ENCODE peak calls at places on chromosome 20, in eight cellular contexts. One of them, this sample, is unnamed.

GRCh38 chr20:20395856-20396600 is 28.1 kb downstream of the INSM1 start:
- DNase-seq in GM12878: no peak
- DNase-seq in Karpas-422: no peak
- DNase-seq in tibial nerve: no peak
- DNase-seq in astrocyte of the spinal cord: no peak
- DNase-seq in IMR-90: no peak
- DNase-seq in HCT116: no peak
- DNase-seq in DND-41: no peak
- DNase-seq in this sample: no peak

GRCh38 chr20:62947532-62948300 is 4.8 kb upstream of the SLC17A9 start:
- DNase-seq in GM12878: no peak
- DNase-seq in Karpas-422: no peak
- DNase-seq in tibial nerve: no peak
- DNase-seq in astrocyte of the spinal cord: no peak
- DNase-seq in IMR-90: no peak
- DNase-seq in HCT116: no peak
- DNase-seq in DND-41: no peak
- DNase-seq in this sample: no peak

GRCh38 chr20:39080326-39080725 is 118.2 kb downstream of the DHX35 start:
- DNase-seq in GM12878: no peak
- DNase-seq in Karpas-422: no peak
- DNase-seq in tibial nerve: no peak
- DNase-seq in astrocyte of the spinal cord: no peak
- DNase-seq in IMR-90: no peak
- DNase-seq in HCT116: no peak
- DNase-seq in DND-41: no peak
- DNase-seq in this sample: no peak

GRCh38 chr20:8633366-8633765 is 435.5 kb upstream of the PLCB4 start:
- DNase-seq in GM12878: no peak
- DNase-seq in Karpas-422: no peak
- DNase-seq in tibial nerve: no peak
- DNase-seq in astrocyte of the spinal cord: peak; percentile 25
- DNase-seq in IMR-90: peak; percentile 59
- DNase-seq in HCT116: no peak
- DNase-seq in DND-41: no peak
- DNase-seq in this sample: no peak

GRCh38 chr20:63183422-63184146 is 32.3 kb downstream of the YTHDF1 start:
- DNase-seq in GM12878: no peak
- DNase-seq in Karpas-422: peak; percentile 82
- DNase-seq in tibial nerve: peak; percentile 7
- DNase-seq in astrocyte of the spinal cord: no peak
- DNase-seq in IMR-90: no peak
- DNase-seq in HCT116: peak; percentile 8
- DNase-seq in DND-41: peak; percentile 66
- DNase-seq in this sample: peak; percentile 57

GRCh38 chr20:54172532-54172855 is 1.3 kb downstream of the CYP24A1 start:
- DNase-seq in GM12878: no peak
- DNase-seq in Karpas-422: no peak
- DNase-seq in tibial nerve: no peak
- DNase-seq in astrocyte of the spinal cord: no peak
- DNase-seq in IMR-90: no peak
- DNase-seq in HCT116: no peak
- DNase-seq in DND-41: no peak
- DNase-seq in this sample: no peak

GRCh38 chr20:37142708-37143107 is 36.4 kb upstream of the RPN2 start:
- DNase-seq in GM12878: no peak
- DNase-seq in Karpas-422: no peak
- DNase-seq in tibial nerve: no peak
- DNase-seq in astrocyte of the spinal cord: no peak
- DNase-seq in IMR-90: peak; percentile 6
- DNase-seq in HCT116: no peak
- DNase-seq in DND-41: no peak
- DNase-seq in this sample: no peak

GRCh38 chr20:2124632-2125131 is 23.1 kb downstream of the STK35 start:
- DNase-seq in GM12878: no peak
- DNase-seq in Karpas-422: no peak
- DNase-seq in tibial nerve: no peak
- DNase-seq in astrocyte of the spinal cord: no peak
- DNase-seq in IMR-90: no peak
- DNase-seq in HCT116: no peak
- DNase-seq in DND-41: no peak
- DNase-seq in this sample: peak; percentile 94

GRCh38 chr20:36991708-36992107 is 40.2 kb upstream of the SAMHD1 start:
- DNase-seq in GM12878: no peak
- DNase-seq in Karpas-422: no peak
- DNase-seq in tibial nerve: no peak
- DNase-seq in astrocyte of the spinal cord: no peak
- DNase-seq in IMR-90: no peak
- DNase-seq in HCT116: no peak
- DNase-seq in DND-41: no peak
- DNase-seq in this sample: no peak

GRCh38 chr20:3728354-3728753 is 4.1 kb upstream of the HSPA12B start:
- DNase-seq in GM12878: no peak
- DNase-seq in Karpas-422: no peak
- DNase-seq in tibial nerve: no peak
- DNase-seq in astrocyte of the spinal cord: no peak
- DNase-seq in IMR-90: no peak
- DNase-seq in HCT116: no peak
- DNase-seq in DND-41: no peak
- DNase-seq in this sample: no peak

GRCh38 chr20:18138639-18139583 is 1.2 kb downstream of the KAT14 start:
- DNase-seq in GM12878: no peak
- DNase-seq in Karpas-422: peak; percentile 51
- DNase-seq in tibial nerve: no peak
- DNase-seq in astrocyte of the spinal cord: no peak
- DNase-seq in IMR-90: no peak
- DNase-seq in HCT116: no peak
- DNase-seq in DND-41: no peak
- DNase-seq in this sample: peak; percentile 25

GRCh38 chr20:53942973-53943372 is 127.4 kb downstream of the BCAS1 start:
- DNase-seq in GM12878: no peak
- DNase-seq in Karpas-422: no peak
- DNase-seq in tibial nerve: no peak
- DNase-seq in astrocyte of the spinal cord: no peak
- DNase-seq in IMR-90: no peak
- DNase-seq in HCT116: no peak
- DNase-seq in DND-41: no peak
- DNase-seq in this sample: no peak

GRCh38 chr20:54134445-54135220 is 39.2 kb downstream of the CYP24A1 start:
- DNase-seq in GM12878: no peak
- DNase-seq in Karpas-422: no peak
- DNase-seq in tibial nerve: no peak
- DNase-seq in astrocyte of the spinal cord: peak; percentile 40
- DNase-seq in IMR-90: peak; percentile 82
- DNase-seq in HCT116: peak; percentile 76
- DNase-seq in DND-41: no peak
- DNase-seq in this sample: no peak

GRCh38 chr20:37522258-37523011 is 1.4 kb downstream of the NNAT start:
- DNase-seq in GM12878: no peak
- DNase-seq in Karpas-422: no peak
- DNase-seq in tibial nerve: no peak
- DNase-seq in astrocyte of the spinal cord: peak; percentile 58
- DNase-seq in IMR-90: peak; percentile 35
- DNase-seq in HCT116: no peak
- DNase-seq in DND-41: no peak
- DNase-seq in this sample: no peak

GRCh38 chr20:25984933-25985332 is 288.3 kb upstream of the ZNF337 start:
- DNase-seq in GM12878: no peak
- DNase-seq in Karpas-422: no peak
- DNase-seq in tibial nerve: no peak
- DNase-seq in astrocyte of the spinal cord: peak; percentile 28
- DNase-seq in IMR-90: peak; percentile 49
- DNase-seq in HCT116: no peak
- DNase-seq in DND-41: no peak
- DNase-seq in this sample: no peak

GRCh38 chr20:54070187-54070987 is at the start of gene BCAS1:
- DNase-seq in GM12878: no peak
- DNase-seq in Karpas-422: no peak
- DNase-seq in tibial nerve: no peak
- DNase-seq in astrocyte of the spinal cord: no peak
- DNase-seq in IMR-90: no peak
- DNase-seq in HCT116: no peak
- DNase-seq in DND-41: no peak
- DNase-seq in this sample: no peak

GRCh38 chr20:23188377-23189169 is 102.4 kb upstream of the CD93 start:
- DNase-seq in GM12878: no peak
- DNase-seq in Karpas-422: no peak
- DNase-seq in tibial nerve: no peak
- DNase-seq in astrocyte of the spinal cord: no peak
- DNase-seq in IMR-90: no peak
- DNase-seq in HCT116: no peak
- DNase-seq in DND-41: no peak
- DNase-seq in this sample: no peak

GRCh38 chr20:3563548-3564177 is 92.8 kb downstream of the ATRN start:
- DNase-seq in GM12878: peak; percentile 8
- DNase-seq in Karpas-422: peak; percentile 76
- DNase-seq in tibial nerve: peak; percentile 41
- DNase-seq in astrocyte of the spinal cord: peak; percentile 54
- DNase-seq in IMR-90: peak; percentile 69
- DNase-seq in HCT116: peak; percentile 41
- DNase-seq in DND-41: peak; percentile 31
- DNase-seq in this sample: peak; percentile 65

GRCh38 chr20:52432740-52433139 is 241.2 kb upstream of the ZFP64 start:
- DNase-seq in GM12878: no peak
- DNase-seq in Karpas-422: no peak
- DNase-seq in tibial nerve: no peak
- DNase-seq in astrocyte of the spinal cord: no peak
- DNase-seq in IMR-90: no peak
- DNase-seq in HCT116: no peak
- DNase-seq in DND-41: no peak
- DNase-seq in this sample: no peak

GRCh38 chr20:3646067-3646440 is 17.1 kb downstream of the GFRA4 start:
- DNase-seq in GM12878: no peak
- DNase-seq in Karpas-422: no peak
- DNase-seq in tibial nerve: no peak
- DNase-seq in astrocyte of the spinal cord: peak; percentile 4
- DNase-seq in IMR-90: peak; percentile 35
- DNase-seq in HCT116: no peak
- DNase-seq in DND-41: no peak
- DNase-seq in this sample: no peak

GRCh38 chr20:45908086-45908485 is 3.9 kb downstream of the PLTP start:
- DNase-seq in GM12878: no peak
- DNase-seq in Karpas-422: no peak
- DNase-seq in tibial nerve: no peak
- DNase-seq in astrocyte of the spinal cord: no peak
- DNase-seq in IMR-90: no peak
- DNase-seq in HCT116: no peak
- DNase-seq in DND-41: no peak
- DNase-seq in this sample: no peak

GRCh38 chr20:44583179-44583578 is 800 bp downstream of the PKIG start:
- DNase-seq in GM12878: no peak
- DNase-seq in Karpas-422: no peak
- DNase-seq in tibial nerve: no peak
- DNase-seq in astrocyte of the spinal cord: no peak
- DNase-seq in IMR-90: peak; percentile 37
- DNase-seq in HCT116: no peak
- DNase-seq in DND-41: no peak
- DNase-seq in this sample: no peak
- H3K4me3 ChIP-seq in GM12878: peak overlapping the region; percentile 29
- H3K4me3 ChIP-seq in Karpas-422: peak overlapping the region; percentile 78
- H3K4me3 ChIP-seq in tibial nerve: no peak overlapping the region
- H3K4me3 ChIP-seq in astrocyte of the spinal cord: no peak overlapping the region
- H3K4me3 ChIP-seq in IMR-90: peak overlapping the region; percentile 50
- H3K4me3 ChIP-seq in HCT116: no peak overlapping the region
- H3K4me3 ChIP-seq in DND-41: no peak overlapping the region
- H3K4me3 ChIP-seq in this sample: peak overlapping the region; percentile 72

DNA sequence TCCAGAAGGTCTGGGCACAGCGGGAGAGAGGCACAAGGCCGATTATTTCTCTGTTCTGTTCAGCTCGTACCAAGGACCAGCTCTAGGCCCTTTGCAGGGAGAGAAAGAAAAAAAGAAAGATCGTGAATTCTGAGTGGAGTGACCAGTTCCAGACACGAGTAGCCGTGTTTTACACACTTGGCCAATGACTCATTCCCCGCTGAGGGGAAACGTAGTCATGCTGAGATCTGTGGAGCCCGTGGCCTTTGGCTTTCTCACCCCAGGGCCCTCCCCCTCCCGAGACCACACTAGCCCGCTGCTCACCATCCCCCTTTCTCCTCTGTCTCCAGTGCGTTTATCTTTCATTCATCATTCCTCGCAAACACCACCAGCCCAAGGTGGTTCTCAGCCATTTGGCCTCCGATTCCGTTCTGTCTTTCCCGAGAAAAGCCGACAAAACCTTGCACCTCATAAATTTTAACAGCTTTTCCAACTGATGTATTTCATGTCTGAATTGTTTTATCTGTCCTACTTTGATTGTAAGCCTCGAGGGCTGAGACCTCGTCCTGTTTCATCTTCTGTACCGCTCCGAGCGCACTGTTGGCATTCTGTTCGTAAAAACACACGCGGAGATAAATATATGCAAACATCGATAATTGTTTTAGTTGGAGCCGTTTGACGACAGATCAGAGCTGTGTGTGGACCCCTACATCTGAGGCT is 336.4 kb downstream of the CDH4 start:
- DNase-seq in GM12878: no peak
- DNase-seq in Karpas-422: no peak
- DNase-seq in tibial nerve: no peak
- DNase-seq in astrocyte of the spinal cord: peak; percentile 62
- DNase-seq in IMR-90: peak; percentile 69
- DNase-seq in HCT116: no peak
- DNase-seq in DND-41: no peak
- DNase-seq in this sample: no peak
- H3K4me3 ChIP-seq in GM12878: no peak overlapping the region
- H3K4me3 ChIP-seq in Karpas-422: no peak overlapping the region
- H3K4me3 ChIP-seq in tibial nerve: no peak overlapping the region
- H3K4me3 ChIP-seq in astrocyte of the spinal cord: peak overlapping the region; percentile 9
- H3K4me3 ChIP-seq in IMR-90: peak overlapping the region; percentile 12
- H3K4me3 ChIP-seq in HCT116: no peak overlapping the region
- H3K4me3 ChIP-seq in DND-41: no peak overlapping the region
- H3K4me3 ChIP-seq in this sample: no peak overlapping the region

GRCh38 chr20:58229198-58229802 is 847 bp upstream of the ANKRD60 start:
- DNase-seq in GM12878: no peak
- DNase-seq in Karpas-422: no peak
- DNase-seq in tibial nerve: no peak
- DNase-seq in astrocyte of the spinal cord: no peak
- DNase-seq in IMR-90: peak; percentile 57
- DNase-seq in HCT116: no peak
- DNase-seq in DND-41: no peak
- DNase-seq in this sample: no peak
- H3K4me3 ChIP-seq in GM12878: no peak overlapping the region
- H3K4me3 ChIP-seq in Karpas-422: no peak overlapping the region
- H3K4me3 ChIP-seq in tibial nerve: no peak overlapping the region
- H3K4me3 ChIP-seq in astrocyte of the spinal cord: peak overlapping the region; percentile 43
- H3K4me3 ChIP-seq in IMR-90: peak overlapping the region; percentile 35
- H3K4me3 ChIP-seq in HCT116: no peak overlapping the region
- H3K4me3 ChIP-seq in DND-41: no peak overlapping the region
- H3K4me3 ChIP-seq in this sample: no peak overlapping the region

DNA sequence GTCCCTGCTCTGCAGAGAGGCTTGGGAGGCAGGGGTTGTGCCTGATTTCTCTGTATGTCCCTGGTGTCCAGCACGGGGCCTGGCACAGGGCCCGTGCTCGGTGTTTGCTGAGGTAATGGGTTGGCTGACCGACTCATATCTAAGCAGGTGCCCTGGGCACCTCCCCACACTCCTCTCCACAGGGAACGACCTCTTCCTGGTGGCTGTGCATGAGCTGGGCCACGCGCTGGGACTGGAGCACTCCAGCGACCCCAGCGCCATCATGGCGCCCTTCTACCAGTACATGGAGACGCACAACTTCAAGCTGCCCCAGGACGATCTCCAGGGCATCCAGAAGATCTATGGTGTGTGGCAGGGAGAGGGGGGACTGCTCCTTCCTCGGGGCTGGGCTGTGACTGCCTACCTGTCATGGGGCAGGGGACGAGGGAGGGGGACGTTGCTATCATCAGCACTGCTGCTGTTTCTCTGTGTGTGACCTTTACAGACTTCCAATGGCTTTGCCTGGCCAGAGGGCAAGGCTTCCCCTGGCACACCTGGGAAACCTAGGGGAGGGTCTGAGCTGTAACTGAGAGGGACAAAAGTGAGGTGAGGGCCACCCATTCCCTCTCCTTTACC is 14.2 kb downstream of the MMP24OS start:
- DNase-seq in GM12878: no peak
- DNase-seq in Karpas-422: no peak
- DNase-seq in tibial nerve: no peak
- DNase-seq in astrocyte of the spinal cord: no peak
- DNase-seq in IMR-90: no peak
- DNase-seq in HCT116: no peak
- DNase-seq in DND-41: no peak
- DNase-seq in this sample: no peak
- H3K4me3 ChIP-seq in GM12878: no peak overlapping the region
- H3K4me3 ChIP-seq in Karpas-422: no peak overlapping the region
- H3K4me3 ChIP-seq in tibial nerve: no peak overlapping the region
- H3K4me3 ChIP-seq in astrocyte of the spinal cord: no peak overlapping the region
- H3K4me3 ChIP-seq in IMR-90: no peak overlapping the region
- H3K4me3 ChIP-seq in HCT116: peak overlapping the region; percentile 31
- H3K4me3 ChIP-seq in DND-41: no peak overlapping the region
- H3K4me3 ChIP-seq in this sample: no peak overlapping the region

This sample was measured in OCI-LY7.